ENCODE peak calls at places on chromosomes 6 and 20, in six cellular contexts. One of them, this sample, is unnamed.

GRCh38 chr20:47141941-47142781 is 214.3 kb downstream of the ZMYND8 start:
- DNase-seq in hypothalamus: no peak
- DNase-seq in esophagus muscularis mucosa: no peak
- DNase-seq in retina: no peak
- DNase-seq in occipital lobe: no peak
- DNase-seq in heart left ventricle: no peak
- DNase-seq in this sample: no peak

GRCh38 chr20:31968299-31969126 is 562 bp downstream of the XKR7 start:
- DNase-seq in hypothalamus: peak; percentile 45
- DNase-seq in esophagus muscularis mucosa: no peak
- DNase-seq in retina: peak; percentile 92
- DNase-seq in occipital lobe: peak; percentile 5
- DNase-seq in heart left ventricle: peak; percentile 87
- DNase-seq in this sample: no peak

GRCh38 chr6:85402071-85402470 is 47.8 kb upstream of the NT5E start:
- DNase-seq in hypothalamus: no peak
- DNase-seq in esophagus muscularis mucosa: no peak
- DNase-seq in retina: no peak
- DNase-seq in occipital lobe: no peak
- DNase-seq in heart left ventricle: no peak
- DNase-seq in this sample: no peak

GRCh38 chr6:44275749-44276648 is 5.7 kb downstream of the TMEM151B start:
- DNase-seq in hypothalamus: no peak
- DNase-seq in esophagus muscularis mucosa: no peak
- DNase-seq in retina: peak; percentile 72
- DNase-seq in occipital lobe: no peak
- DNase-seq in heart left ventricle: peak; percentile 61
- DNase-seq in this sample: no peak

GRCh38 chr20:50810842-50811241 is 16.0 kb downstream of the BCAS4 start:
- DNase-seq in hypothalamus: no peak
- DNase-seq in esophagus muscularis mucosa: no peak
- DNase-seq in retina: no peak
- DNase-seq in occipital lobe: no peak
- DNase-seq in heart left ventricle: no peak
- DNase-seq in this sample: no peak

GRCh38 chr20:6492396-6493055 is 275.0 kb upstream of the BMP2 start:
- DNase-seq in hypothalamus: no peak
- DNase-seq in esophagus muscularis mucosa: no peak
- DNase-seq in retina: no peak
- DNase-seq in occipital lobe: no peak
- DNase-seq in heart left ventricle: no peak
- DNase-seq in this sample: no peak

GRCh38 chr6:63299667-63300066 is 20.1 kb downstream of the LGSN start:
- DNase-seq in hypothalamus: no peak
- DNase-seq in esophagus muscularis mucosa: no peak
- DNase-seq in retina: no peak
- DNase-seq in occipital lobe: no peak
- DNase-seq in heart left ventricle: no peak
- DNase-seq in this sample: no peak

GRCh38 chr6:26217714-26218075 is 130.5 kb downstream of the HFE start:
- DNase-seq in hypothalamus: no peak
- DNase-seq in esophagus muscularis mucosa: no peak
- DNase-seq in retina: peak; percentile 75
- DNase-seq in occipital lobe: no peak
- DNase-seq in heart left ventricle: no peak
- DNase-seq in this sample: no peak

GRCh38 chr20:63378115-63378429 is 16.9 kb upstream of the CHRNA4 start:
- DNase-seq in hypothalamus: no peak
- DNase-seq in esophagus muscularis mucosa: no peak
- DNase-seq in retina: peak; percentile 86
- DNase-seq in occipital lobe: no peak
- DNase-seq in heart left ventricle: no peak
- DNase-seq in this sample: no peak

GRCh38 chr6:74720923-74721322 is 484.9 kb downstream of the COL12A1 start:
- DNase-seq in hypothalamus: no peak
- DNase-seq in esophagus muscularis mucosa: no peak
- DNase-seq in retina: no peak
- DNase-seq in occipital lobe: no peak
- DNase-seq in heart left ventricle: no peak
- DNase-seq in this sample: no peak

GRCh38 chr6:157994126-157994795 is 12.6 kb downstream of the SYNJ2 start:
- DNase-seq in hypothalamus: peak; percentile 45
- DNase-seq in esophagus muscularis mucosa: no peak
- DNase-seq in retina: no peak
- DNase-seq in occipital lobe: peak; percentile 39
- DNase-seq in heart left ventricle: no peak
- DNase-seq in this sample: no peak

GRCh38 chr6:147119310-147119709 is 84.9 kb upstream of the STXBP5 start:
- DNase-seq in hypothalamus: no peak
- DNase-seq in esophagus muscularis mucosa: no peak
- DNase-seq in retina: no peak
- DNase-seq in occipital lobe: no peak
- DNase-seq in heart left ventricle: no peak
- DNase-seq in this sample: no peak

GRCh38 chr6:153947817-153948447 is 91.1 kb upstream of the OPRM1 start:
- DNase-seq in hypothalamus: no peak
- DNase-seq in esophagus muscularis mucosa: no peak
- DNase-seq in retina: peak; percentile 62
- DNase-seq in occipital lobe: no peak
- DNase-seq in heart left ventricle: no peak
- DNase-seq in this sample: peak; percentile 7

GRCh38 chr6:51569594-51569993 is 517.8 kb downstream of the PKHD1 start:
- DNase-seq in hypothalamus: no peak
- DNase-seq in esophagus muscularis mucosa: no peak
- DNase-seq in retina: no peak
- DNase-seq in occipital lobe: no peak
- DNase-seq in heart left ventricle: no peak
- DNase-seq in this sample: no peak

GRCh38 chr6:125507987-125508655 is 206.4 kb upstream of the HDDC2 start:
- DNase-seq in hypothalamus: no peak
- DNase-seq in esophagus muscularis mucosa: no peak
- DNase-seq in retina: no peak
- DNase-seq in occipital lobe: no peak
- DNase-seq in heart left ventricle: no peak
- DNase-seq in this sample: no peak

GRCh38 chr6:92945799-92946198 is 473.6 kb downstream of the EPHA7 start:
- DNase-seq in hypothalamus: no peak
- DNase-seq in esophagus muscularis mucosa: no peak
- DNase-seq in retina: no peak
- DNase-seq in occipital lobe: no peak
- DNase-seq in heart left ventricle: no peak
- DNase-seq in this sample: no peak

GRCh38 chr6:157024745-157025144 is 247.6 kb downstream of the ARID1B start:
- DNase-seq in hypothalamus: no peak
- DNase-seq in esophagus muscularis mucosa: no peak
- DNase-seq in retina: no peak
- DNase-seq in occipital lobe: no peak
- DNase-seq in heart left ventricle: no peak
- DNase-seq in this sample: no peak

GRCh38 chr20:24683676-24684075 is 214.2 kb downstream of the SYNDIG1 start:
- DNase-seq in hypothalamus: no peak
- DNase-seq in esophagus muscularis mucosa: no peak
- DNase-seq in retina: no peak
- DNase-seq in occipital lobe: no peak
- DNase-seq in heart left ventricle: peak; percentile 22
- DNase-seq in this sample: no peak

GRCh38 chr6:31129130-31129529 is 8.9 kb upstream of the CDSN start:
- DNase-seq in hypothalamus: no peak
- DNase-seq in esophagus muscularis mucosa: no peak
- DNase-seq in retina: no peak
- DNase-seq in occipital lobe: no peak
- DNase-seq in heart left ventricle: no peak
- DNase-seq in this sample: peak; percentile 56

GRCh38 chr6:70709826-70710225 is 42.1 kb downstream of the SMAP1 start:
- DNase-seq in hypothalamus: no peak
- DNase-seq in esophagus muscularis mucosa: no peak
- DNase-seq in retina: no peak
- DNase-seq in occipital lobe: no peak
- DNase-seq in heart left ventricle: no peak
- DNase-seq in this sample: no peak

GRCh38 chr6:147106759-147107401 is 97.3 kb upstream of the STXBP5 start:
- DNase-seq in hypothalamus: no peak
- DNase-seq in esophagus muscularis mucosa: no peak
- DNase-seq in retina: no peak
- DNase-seq in occipital lobe: no peak
- DNase-seq in heart left ventricle: no peak
- DNase-seq in this sample: no peak

GRCh38 chr6:168121308-168121665 is 42.3 kb upstream of the FRMD1 start:
- DNase-seq in hypothalamus: no peak
- DNase-seq in esophagus muscularis mucosa: no peak
- DNase-seq in retina: no peak
- DNase-seq in occipital lobe: no peak
- DNase-seq in heart left ventricle: no peak
- DNase-seq in this sample: no peak

GRCh38 chr6:156102129-156102528 is 646.5 kb upstream of the NOX3 start:
- DNase-seq in hypothalamus: no peak
- DNase-seq in esophagus muscularis mucosa: no peak
- DNase-seq in retina: no peak
- DNase-seq in occipital lobe: no peak
- DNase-seq in heart left ventricle: no peak
- DNase-seq in this sample: no peak

GRCh38 chr6:127053032-127053908 is 65.2 kb upstream of the RSPO3 start:
- DNase-seq in hypothalamus: no peak
- DNase-seq in esophagus muscularis mucosa: no peak
- DNase-seq in retina: no peak
- DNase-seq in occipital lobe: no peak
- DNase-seq in heart left ventricle: no peak
- DNase-seq in this sample: no peak

GRCh38 chr6:151733680-151734320 is 73.7 kb upstream of the ESR1 start:
- DNase-seq in hypothalamus: no peak
- DNase-seq in esophagus muscularis mucosa: no peak
- DNase-seq in retina: no peak
- DNase-seq in occipital lobe: no peak
- DNase-seq in heart left ventricle: no peak
- DNase-seq in this sample: no peak

GRCh38 chr6:106102034-106102433 is 15.9 kb downstream of the PRDM1 start:
- DNase-seq in hypothalamus: no peak
- DNase-seq in esophagus muscularis mucosa: peak; percentile 34
- DNase-seq in retina: no peak
- DNase-seq in occipital lobe: no peak
- DNase-seq in heart left ventricle: no peak
- DNase-seq in this sample: no peak

GRCh38 chr6:30612687-30613248 is 4.3 kb downstream of the PPP1R10 start:
- DNase-seq in hypothalamus: no peak
- DNase-seq in esophagus muscularis mucosa: no peak
- DNase-seq in retina: no peak
- DNase-seq in occipital lobe: no peak
- DNase-seq in heart left ventricle: no peak
- DNase-seq in this sample: no peak

GRCh38 chr20:18957328-18957727 is 143.7 kb downstream of the SCP2D1 start:
- DNase-seq in hypothalamus: no peak
- DNase-seq in esophagus muscularis mucosa: no peak
- DNase-seq in retina: no peak
- DNase-seq in occipital lobe: no peak
- DNase-seq in heart left ventricle: no peak
- DNase-seq in this sample: no peak

GRCh38 chr20:6473197-6473596 is 294.3 kb upstream of the BMP2 start:
- DNase-seq in hypothalamus: no peak
- DNase-seq in esophagus muscularis mucosa: no peak
- DNase-seq in retina: no peak
- DNase-seq in occipital lobe: no peak
- DNase-seq in heart left ventricle: no peak
- DNase-seq in this sample: no peak

GRCh38 chr6:37877373-37878149 is 58.0 kb downstream of the ZFAND3 start:
- DNase-seq in hypothalamus: no peak
- DNase-seq in esophagus muscularis mucosa: no peak
- DNase-seq in retina: no peak
- DNase-seq in occipital lobe: no peak
- DNase-seq in heart left ventricle: no peak
- DNase-seq in this sample: no peak

GRCh38 chr6:124977067-124977908 is 15.1 kb downstream of the RNF217 start:
- DNase-seq in hypothalamus: no peak
- DNase-seq in esophagus muscularis mucosa: no peak
- DNase-seq in retina: no peak
- DNase-seq in occipital lobe: no peak
- DNase-seq in heart left ventricle: no peak
- DNase-seq in this sample: no peak

GRCh38 chr6:147479857-147480256 is 28.6 kb upstream of the SAMD5 start:
- DNase-seq in hypothalamus: no peak
- DNase-seq in esophagus muscularis mucosa: no peak
- DNase-seq in retina: no peak
- DNase-seq in occipital lobe: no peak
- DNase-seq in heart left ventricle: no peak
- DNase-seq in this sample: no peak

GRCh38 chr6:3322366-3322890 is 63.7 kb downstream of the PSMG4 start:
- DNase-seq in hypothalamus: no peak
- DNase-seq in esophagus muscularis mucosa: no peak
- DNase-seq in retina: no peak
- DNase-seq in occipital lobe: no peak
- DNase-seq in heart left ventricle: no peak
- DNase-seq in this sample: no peak

GRCh38 chr20:32538526-32538918 is 46.6 kb downstream of the NOL4L start:
- DNase-seq in hypothalamus: no peak
- DNase-seq in esophagus muscularis mucosa: no peak
- DNase-seq in retina: peak; percentile 68
- DNase-seq in occipital lobe: no peak
- DNase-seq in heart left ventricle: peak; percentile 54
- DNase-seq in this sample: no peak

GRCh38 chr20:18322551-18322950 is 34.2 kb downstream of the ZNF133 start:
- DNase-seq in hypothalamus: no peak
- DNase-seq in esophagus muscularis mucosa: no peak
- DNase-seq in retina: no peak
- DNase-seq in occipital lobe: no peak
- DNase-seq in heart left ventricle: no peak
- DNase-seq in this sample: no peak

GRCh38 chr6:3813150-3813780 is 35.9 kb upstream of the FAM50B start:
- DNase-seq in hypothalamus: no peak
- DNase-seq in esophagus muscularis mucosa: no peak
- DNase-seq in retina: no peak
- DNase-seq in occipital lobe: no peak
- DNase-seq in heart left ventricle: peak; percentile 77
- DNase-seq in this sample: no peak

GRCh38 chr6:150511313-150511712 is 88.4 kb upstream of the PLEKHG1 start:
- DNase-seq in hypothalamus: no peak
- DNase-seq in esophagus muscularis mucosa: peak; percentile 26
- DNase-seq in retina: no peak
- DNase-seq in occipital lobe: no peak
- DNase-seq in heart left ventricle: no peak
- DNase-seq in this sample: no peak

GRCh38 chr6:150514806-150515362 is 84.8 kb upstream of the PLEKHG1 start:
- DNase-seq in hypothalamus: no peak
- DNase-seq in esophagus muscularis mucosa: peak; percentile 82
- DNase-seq in retina: no peak
- DNase-seq in occipital lobe: no peak
- DNase-seq in heart left ventricle: no peak
- DNase-seq in this sample: peak; percentile 87

GRCh38 chr20:50919567-50919966 is 11.7 kb downstream of the ADNP start:
- DNase-seq in hypothalamus: no peak
- DNase-seq in esophagus muscularis mucosa: no peak
- DNase-seq in retina: no peak
- DNase-seq in occipital lobe: no peak
- DNase-seq in heart left ventricle: no peak
- DNase-seq in this sample: no peak

This sample was measured in LNCaP clone FGC.